ENCODE peak calls at places on chromosomes 13 and 19, in five cellular contexts. X is AG09319, R is cardiac muscle cell, K is fibroblast of villous mesenchyme, W is fibroblast of pulmonary artery. U is an unnamed sample.

GRCh38 chr19:7521551-7522071 is 813 bp upstream of the MCOLN1 start:
- DNase-seq in K (no peak), R (no peak), W (no peak), X (no peak), U (no peak)

GRCh38 chr13:41306271-41307150 is 4.6 kb upstream of the NAA16 start:
- DNase-seq in W (no peak), R (no peak), X (peak), K (peak), U (no peak)

GRCh38 chr13:46554971-46555370 is 2.0 kb downstream of the LRCH1 start:
- DNase-seq in X (no peak), R (no peak), K (peak), W (peak), U (no peak)

GRCh38 chr13:112908342-112908741 is 60.7 kb upstream of the MCF2L start:
- DNase-seq in R (no peak), X (no peak), W (no peak), K (no peak), U (no peak)

GRCh38 chr19:44840811-44841210 is 5.3 kb upstream of the NECTIN2 start:
- DNase-seq in W (no peak), K (no peak), R (no peak), X (no peak), U (no peak)

GRCh38 chr19:45716314-45717130 is 14.2 kb downstream of the FBXO46 start:
- DNase-seq in R (peak), K (peak), X (no peak), W (peak), U (no peak)

GRCh38 chr13:94706854-94707399 is 5.4 kb downstream of the SOX21 start:
- DNase-seq in K (no peak), W (no peak), R (no peak), X (no peak), U (no peak)

GRCh38 chr19:17966497-17967257 is at the start of gene KCNN1:
- DNase-seq in W (no peak), K (no peak), X (no peak), R (peak), U (peak)

GRCh38 chr13:43360911-43361605 is 337.7 kb downstream of the DNAJC15 start:
- DNase-seq in R (no peak), W (peak), X (no peak), K (peak), U (no peak)

GRCh38 chr19:33712268-33712667 is 84.4 kb upstream of the KCTD15 start:
- DNase-seq in X (no peak), W (no peak), R (no peak), K (no peak), U (no peak)

DNA sequence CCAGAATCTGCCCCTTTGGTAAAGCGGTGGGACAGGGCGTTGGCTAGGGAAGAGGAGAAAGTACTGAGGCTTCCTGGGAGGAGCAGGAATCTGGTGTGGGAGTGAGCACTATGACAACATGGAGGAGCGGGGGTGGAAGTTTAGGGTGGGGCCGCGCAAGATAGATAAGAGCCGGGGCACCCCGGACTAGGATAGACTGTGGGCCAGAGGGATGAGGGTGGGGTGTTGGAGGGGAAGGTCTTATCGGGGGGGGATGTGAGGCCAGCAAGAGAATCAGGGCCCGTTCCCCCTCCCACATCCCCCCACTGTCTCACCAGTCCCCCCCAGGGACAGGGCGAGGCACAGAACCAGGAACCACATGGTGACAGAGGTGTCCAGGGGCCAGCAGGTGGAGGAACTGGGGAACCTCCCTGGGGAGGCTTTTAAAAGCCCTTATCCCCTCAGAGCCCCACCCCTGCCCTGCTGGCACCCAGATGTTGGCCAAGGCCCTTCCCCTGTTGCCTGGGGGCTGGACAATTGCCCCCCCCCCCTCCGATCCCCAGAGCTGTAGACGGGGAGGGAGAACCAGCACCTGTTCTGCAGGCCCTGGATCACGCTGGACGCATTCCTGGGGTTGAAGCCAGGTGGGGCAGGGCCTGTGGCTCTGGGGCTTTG is at the start of gene KLK1:
- DNase-seq in R (no peak), X (no peak), W (no peak), K (no peak), U (no peak)
- TF ChIP-seq CTCF in R (no peak), X (no peak), W (no peak), K (no peak), U (no peak)

GRCh38 chr19:796692-797527 is at the start of gene PTBP1:
- DNase-seq in R (peak), K (peak), X (peak), W (peak), U (peak)
- TF ChIP-seq CTCF in R (peak), K (peak), X (no peak), W (no peak), U (no peak)

GRCh38 chr19:36244066-36244465 is 29.2 kb downstream of the ZNF146 start:
- DNase-seq in R (no peak), K (no peak), W (no peak), X (no peak), U (no peak)

GRCh38 chr19:36246006-36246391 is 31.1 kb downstream of the ZNF146 start:
- DNase-seq in W (peak), K (no peak), X (no peak), R (no peak), U (no peak)

DNA sequence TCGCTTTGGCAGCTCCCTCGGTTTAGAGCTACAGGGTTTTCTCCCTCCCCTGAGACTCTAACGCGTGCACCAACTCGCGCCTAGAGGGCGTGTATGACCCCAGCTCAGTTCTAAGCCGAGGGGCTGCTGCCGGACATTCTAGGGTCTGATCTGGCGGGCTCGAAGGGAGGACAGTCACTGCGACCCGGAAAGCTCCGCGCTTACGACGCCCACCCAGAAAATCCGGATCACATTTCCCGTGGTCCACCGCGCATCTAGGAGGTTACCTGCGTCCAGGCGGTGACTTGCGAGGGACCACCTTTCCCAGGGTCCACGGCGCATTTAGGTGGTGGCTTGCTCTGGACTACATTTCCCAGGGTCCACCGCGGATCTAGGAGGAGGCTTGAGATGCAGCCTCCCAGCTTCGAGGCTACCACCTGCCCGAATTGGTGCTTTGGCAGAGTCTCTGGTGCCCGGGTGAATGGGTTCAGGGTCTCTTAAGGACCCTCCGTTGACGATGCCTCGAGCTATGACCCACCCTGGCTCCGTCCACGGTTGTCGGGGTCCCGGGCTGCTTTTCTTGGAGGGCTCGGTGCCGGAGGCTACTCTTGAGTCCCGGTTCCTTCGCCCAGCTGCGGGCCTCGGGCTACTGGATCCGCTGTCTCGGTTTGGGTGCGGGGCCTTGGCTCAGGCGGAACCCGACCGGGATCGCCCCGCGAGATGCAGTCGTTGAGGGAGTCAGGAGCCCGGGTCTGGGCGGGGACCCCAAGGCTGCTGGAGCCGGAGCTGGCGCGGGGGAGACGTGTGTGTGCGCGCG is 30.5 kb downstream of the ZNF146 start:
- DNase-seq in R (no peak), K (no peak), W (no peak), X (no peak), U (peak)
- TF ChIP-seq CTCF in R (no peak), K (no peak), W (no peak), X (no peak), U (peak)

GRCh38 chr19:49666120-49666444 is 349 bp downstream of the BCL2L12 start:
- DNase-seq in R (no peak), X (no peak), W (no peak), K (no peak), U (no peak)

GRCh38 chr19:49667473-49667872 is 1.7 kb downstream of the BCL2L12 start:
- DNase-seq in K (no peak), X (no peak), R (no peak), W (no peak), U (no peak)

GRCh38 chr19:49664171-49665070 is 1.2 kb downstream of the IRF3 start:
- DNase-seq in X (no peak), K (peak), R (peak), W (peak), U (peak)

GRCh38 chr19:49663224-49663623 is 2.4 kb downstream of the IRF3 start:
- DNase-seq in K (no peak), X (no peak), R (no peak), W (no peak), U (no peak)

DNA sequence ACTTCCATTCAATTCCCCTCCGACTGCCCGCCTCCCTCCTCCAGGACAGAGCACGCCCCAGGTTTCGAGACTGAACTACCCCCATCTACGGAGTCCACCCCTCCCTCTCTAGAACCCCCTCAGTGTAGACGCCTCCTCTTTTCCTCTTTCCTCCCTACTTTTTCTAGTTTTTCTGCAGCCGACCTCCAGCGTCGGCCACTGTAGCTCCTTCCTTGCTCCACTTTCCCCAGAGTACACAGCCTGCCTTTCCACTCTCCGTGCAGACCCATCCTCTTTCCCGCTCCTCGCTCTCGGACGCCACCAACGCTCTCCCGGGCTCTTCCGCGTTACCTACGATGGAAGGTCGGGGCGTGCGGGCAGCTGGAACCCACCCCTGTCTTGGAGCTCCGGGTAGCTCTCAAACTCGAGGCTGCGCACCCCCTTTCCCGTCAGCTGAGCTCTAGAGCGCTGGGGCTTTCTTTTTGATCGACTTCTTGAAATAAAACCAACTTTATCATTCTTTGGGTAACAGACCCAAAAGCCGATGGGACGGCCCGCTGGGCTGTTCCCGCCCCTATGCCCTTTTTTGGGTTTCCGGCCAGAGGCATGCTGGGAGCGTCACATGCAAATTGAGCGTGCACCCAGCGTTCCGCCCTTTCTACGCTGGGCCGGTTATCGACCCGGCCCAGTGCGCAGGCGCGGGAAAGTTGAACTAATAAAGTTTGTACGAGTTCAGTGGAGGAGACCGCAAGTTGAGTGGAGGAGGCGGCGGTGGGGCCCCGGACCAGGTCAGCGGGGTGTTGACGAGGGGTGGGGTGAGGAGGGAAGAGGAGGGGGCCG is at the start of the genes BCL2L12 and IRF3:
- DNase-seq in W (peak), R (peak), X (peak), K (peak), U (peak)
- TF ChIP-seq CTCF in W (no peak), R (peak), X (no peak), K (no peak), U (no peak)

GRCh38 chr13:30463820-30464495 is 1.8 kb downstream of the HMGB1 start:
- DNase-seq in X (no peak), W (peak), R (peak), K (peak), U (no peak)
- TF ChIP-seq CTCF in X (no peak), W (no peak), R (no peak), K (no peak), U (no peak)

DNA sequence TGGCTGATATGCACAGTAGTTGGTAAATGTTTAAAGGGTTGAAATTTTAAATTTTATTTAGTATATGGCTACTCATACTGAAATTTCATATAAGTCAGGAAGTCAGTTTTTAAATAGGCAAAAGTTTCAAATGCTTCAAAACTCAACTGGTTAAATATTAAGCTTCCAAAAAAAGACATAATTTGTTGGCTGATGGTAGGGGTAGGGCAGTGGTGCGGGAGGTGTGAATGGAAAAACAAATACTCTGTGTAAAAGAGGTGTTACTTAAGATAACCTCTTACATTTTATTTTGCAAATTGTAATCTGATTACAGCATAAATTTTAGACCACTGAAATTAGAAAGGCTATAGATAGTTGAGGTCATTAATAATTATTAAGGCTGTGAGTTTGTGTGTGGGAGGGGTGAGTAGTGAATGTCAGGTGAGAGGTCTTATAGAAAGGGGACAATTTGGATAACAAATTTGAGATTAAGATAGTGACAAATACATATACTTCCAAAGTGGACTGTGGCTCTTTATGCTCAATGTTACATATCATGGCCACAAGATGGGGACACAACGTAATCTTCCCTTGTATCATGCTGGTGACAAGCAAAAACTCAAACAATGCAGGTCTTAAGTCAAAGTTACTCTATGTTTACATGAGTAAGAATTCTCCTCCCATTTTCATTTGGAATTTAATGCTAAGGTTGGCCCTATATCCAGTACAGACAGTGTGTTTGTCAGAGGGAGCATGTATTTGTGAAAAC is 36.6 kb upstream of the OXGR1 start:
- DNase-seq in W (peak), X (no peak), R (peak), K (peak), U (no peak)
- TF ChIP-seq CTCF in W (peak), X (peak), R (peak), K (peak), U (peak)

DNA sequence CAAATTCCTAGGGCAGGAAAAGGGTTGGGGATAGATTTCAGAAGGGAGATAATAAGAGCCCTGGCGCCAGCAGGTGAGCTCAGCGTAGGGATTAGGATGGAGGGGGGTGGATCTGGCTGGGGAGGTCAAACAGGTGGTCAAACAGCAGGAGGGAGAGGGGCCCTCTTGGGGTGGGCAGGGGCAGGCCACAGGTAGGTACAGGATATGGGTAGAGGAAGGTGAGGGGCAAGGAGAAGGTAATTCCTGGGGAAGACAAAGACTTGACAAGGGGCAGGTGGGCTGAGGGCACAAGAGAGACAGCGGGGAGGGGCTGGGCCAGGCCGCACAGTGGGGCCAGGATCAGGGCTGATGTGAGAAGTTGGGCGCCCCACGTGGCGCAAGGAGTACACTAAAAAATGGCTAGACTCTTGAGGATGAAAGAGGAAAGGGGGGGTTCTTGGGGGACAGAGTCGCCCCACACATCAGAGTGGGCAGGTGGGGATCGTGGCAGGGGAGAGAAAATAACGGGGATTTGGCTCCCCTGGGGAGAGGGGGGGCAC is 713 bp downstream of the KRI1 start:
- DNase-seq in X (no peak), K (peak), R (peak), W (peak), U (peak)
- TF ChIP-seq CTCF in X (peak), K (peak), R (peak), W (peak), U (no peak)

GRCh38 chr19:41224632-41225031 is 5.6 kb downstream of the AXL start:
- DNase-seq in R (no peak), W (no peak), X (no peak), K (no peak), U (no peak)

GRCh38 chr19:41225238-41226052 is 6.4 kb downstream of the AXL start:
- DNase-seq in W (peak), R (peak), K (peak), X (peak), U (no peak)

GRCh38 chr19:41228486-41228885 is 9.5 kb downstream of the AXL start:
- DNase-seq in W (no peak), K (no peak), X (no peak), R (no peak), U (no peak)

GRCh38 chr19:41226874-41227390 is 7.9 kb downstream of the AXL start:
- DNase-seq in K (no peak), X (no peak), W (no peak), R (no peak), U (no peak)

DNA sequence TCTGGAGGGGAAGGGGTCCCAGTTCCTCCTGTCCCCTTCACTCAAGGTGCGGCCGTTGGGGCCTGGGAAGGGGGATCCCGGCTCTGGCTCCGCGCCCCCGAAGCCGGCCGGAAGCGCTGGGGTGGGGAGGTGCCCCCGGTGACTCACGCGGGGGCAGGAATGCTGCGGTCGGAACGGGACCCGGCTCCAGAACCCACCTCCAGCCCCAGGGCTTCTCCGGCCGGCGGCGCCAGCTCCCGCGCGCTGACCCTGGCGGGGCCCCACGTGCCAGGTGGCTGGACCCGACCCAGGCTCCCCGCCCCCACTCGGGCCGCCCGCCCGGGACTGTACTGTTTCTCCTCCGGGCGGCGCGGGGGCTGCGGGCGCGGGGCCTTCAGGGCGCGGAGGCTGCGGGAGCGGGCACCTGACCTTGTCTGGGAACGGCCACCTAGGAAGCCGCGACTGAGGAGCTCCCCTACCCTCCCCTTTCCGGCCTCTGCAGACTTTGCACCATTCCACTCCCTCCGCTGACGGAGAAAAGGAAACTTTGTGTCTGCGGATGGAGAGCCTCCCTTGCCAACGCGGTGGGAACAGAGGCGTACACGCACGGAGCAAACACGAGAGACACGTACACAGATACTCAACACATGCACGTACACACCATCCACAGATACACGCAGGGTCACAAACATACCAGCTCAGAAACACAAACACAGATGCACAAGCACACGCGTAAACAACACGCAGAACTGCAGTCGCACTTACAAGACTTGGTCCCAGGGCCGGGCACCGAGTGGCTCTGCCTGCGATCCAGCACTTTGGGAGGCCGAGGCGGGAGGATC is 7.2 kb downstream of the AXL start:
- DNase-seq in K (peak), R (peak), X (peak), W (peak), U (peak)
- TF ChIP-seq CTCF in K (no peak), R (no peak), X (no peak), W (no peak), U (peak)

GRCh38 chr19:32354345-32354744 is 8.9 kb downstream of the ZNF507 start:
- DNase-seq in W (no peak), K (no peak), X (no peak), R (no peak), U (no peak)

GRCh38 chr19:32358311-32358710 is 12.9 kb downstream of the ZNF507 start:
- DNase-seq in K (no peak), X (no peak), W (no peak), R (no peak), U (no peak)

GRCh38 chr19:32355309-32355708 is 9.9 kb downstream of the ZNF507 start:
- DNase-seq in R (no peak), W (no peak), K (no peak), X (no peak), U (no peak)

GRCh38 chr19:32359581-32359980 is 14.2 kb downstream of the ZNF507 start:
- DNase-seq in K (no peak), X (no peak), R (no peak), W (no peak), U (no peak)

DNA sequence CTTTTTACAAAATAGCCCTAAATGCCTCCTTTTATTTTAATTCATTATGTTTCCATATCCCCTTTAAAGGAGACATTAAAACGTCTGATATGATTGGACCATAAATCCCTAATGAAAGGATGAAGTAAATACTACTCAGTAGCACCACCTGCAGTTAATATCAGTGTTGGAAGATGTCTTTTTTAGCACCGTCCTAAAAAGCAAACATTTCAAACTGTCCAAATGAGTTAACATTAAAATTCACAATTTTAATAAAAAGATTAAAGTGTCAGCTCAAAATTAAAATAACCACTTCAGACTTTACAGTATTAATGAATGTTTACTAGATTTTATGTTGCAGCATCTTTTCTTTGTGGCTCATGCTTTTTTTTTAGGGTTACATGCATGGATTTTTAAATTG is 12.3 kb downstream of the ZNF507 start:
- DNase-seq in X (no peak), R (no peak), K (no peak), W (no peak), U (no peak)
- TF ChIP-seq CTCF in X (peak), R (peak), K (peak), W (peak), U (peak)